ENCODE peak calls at places on chromosomes 12 and 14, in eight cellular contexts. A, W, K, Z, R, B, E and H are unnamed samples. For H3K4me1, the result is how much of the 10 kb centered on the place peaks cover.

GRCh38 chr14:63249112-63249511 is 44.9 kb downstream of the RHOJ start:
- DNase-seq in A (no peak), W (no peak), K (no peak), Z (no peak), R (peak), B (no peak), E (peak), H (no peak)

GRCh38 chr12:130765186-130765659 is 49.1 kb upstream of the RIMBP2 start:
- DNase-seq in A (no peak), W (no peak), K (no peak), Z (no peak), R (peak), B (no peak), E (peak), H (no peak)

GRCh38 chr12:49345840-49346658 is 639 bp upstream of the DNAJC22 start:
- DNase-seq in A (peak), W (no peak), K (no peak), Z (peak), R (no peak), B (no peak), E (no peak), H (no peak)

GRCh38 chr14:50924848-50925247 is 19.4 kb downstream of the PYGL start:
- DNase-seq in A (no peak), W (no peak), K (no peak), Z (no peak), R (no peak), B (no peak), E (no peak), H (no peak)

GRCh38 chr12:111410229-111411186 is 4.8 kb downstream of the SH2B3 start:
- DNase-seq in A (no peak), W (no peak), K (no peak), Z (peak), R (no peak), B (no peak), E (peak), H (peak)

GRCh38 chr12:53049582-53050318 is at the start of gene TNS2:
- DNase-seq in A (peak), W (peak), K (no peak), Z (peak), R (no peak), B (no peak), E (peak), H (peak)

GRCh38 chr14:65783576-65783975 is 371.0 kb downstream of the FUT8 start:
- DNase-seq in A (no peak), W (no peak), K (no peak), Z (no peak), R (peak), B (no peak), E (peak), H (no peak)

GRCh38 chr14:63852271-63852816 is 460 bp upstream of the SYNE2 start:
- DNase-seq in A (peak), W (no peak), K (no peak), Z (peak), R (peak), B (no peak), E (peak), H (no peak)

GRCh38 chr12:442235-442884 is 17.4 kb upstream of the B4GALNT3 start:
- DNase-seq in A (peak), W (no peak), K (peak), Z (peak), R (no peak), B (no peak), E (peak), H (no peak)

GRCh38 chr14:92340938-92341337 is 18.0 kb downstream of the SLC24A4 start:
- DNase-seq in A (no peak), W (no peak), K (no peak), Z (no peak), R (no peak), B (no peak), E (no peak), H (no peak)

GRCh38 chr14:103020271-103020910 is 37.0 kb downstream of the CDC42BPB start:
- DNase-seq in A (no peak), W (peak), K (no peak), Z (no peak), R (no peak), B (no peak), E (no peak), H (no peak)

GRCh38 chr14:81565441-81566290 is 32.0 kb upstream of the SEL1L start:
- DNase-seq in A (peak), W (no peak), K (no peak), Z (no peak), R (no peak), B (no peak), E (no peak), H (no peak)

GRCh38 chr12:70609739-70610491 is 27.3 kb downstream of the PTPRB start:
- DNase-seq in A (peak), W (no peak), K (no peak), Z (peak), R (no peak), B (no peak), E (peak), H (peak)

GRCh38 chr12:12892670-12893290 is 1.4 kb downstream of the GPRC5A start:
- DNase-seq in A (no peak), W (no peak), K (no peak), Z (no peak), R (no peak), B (peak), E (no peak), H (no peak)

GRCh38 chr12:12891646-12892355 is 439 bp downstream of the GPRC5A start:
- DNase-seq in A (no peak), W (no peak), K (no peak), Z (no peak), R (no peak), B (peak), E (no peak), H (no peak)

GRCh38 chr12:12889701-12890100 is 1.7 kb upstream of the GPRC5A start:
- DNase-seq in A (no peak), W (no peak), K (no peak), Z (no peak), R (no peak), B (peak), E (no peak), H (no peak)

GRCh38 chr12:12890492-12890814 is 909 bp upstream of the GPRC5A start:
- DNase-seq in A (no peak), W (no peak), K (no peak), Z (peak), R (no peak), B (no peak), E (no peak), H (no peak)

GRCh38 chr12:12890815-12891645 is at the start of gene GPRC5A:
- DNase-seq in A (peak), W (peak), K (peak), Z (peak), R (peak), B (peak), E (peak), H (peak)
- TF ChIP-seq CTCF in A (no peak), W (peak), K (no peak), Z (peak), R (peak), B (no peak), E (peak), H (no peak)

GRCh38 chr12:119302334-119303132 is 32.0 kb upstream of the CCDC60 start:
- DNase-seq in A (no peak), W (no peak), K (no peak), Z (peak), R (no peak), B (no peak), E (no peak), H (no peak)
- H3K4me1 ChIP-seq in A (under half), W (under half), K (under half), Z (under half), R (under half), B (under half), E (under half), H (under half)

GRCh38 chr14:61561657-61562276 is 133.5 kb upstream of the HIF1A start:
- DNase-seq in A (peak), W (peak), K (no peak), Z (peak), R (peak), B (peak), E (peak), H (peak)

GRCh38 chr14:61559641-61560201 is 135.6 kb upstream of the HIF1A start:
- DNase-seq in A (no peak), W (no peak), K (no peak), Z (peak), R (no peak), B (no peak), E (no peak), H (no peak)

GRCh38 chr14:61560323-61560722 is 135.0 kb upstream of the HIF1A start:
- DNase-seq in A (no peak), W (no peak), K (no peak), Z (no peak), R (no peak), B (no peak), E (no peak), H (no peak)

GRCh38 chr14:61562321-61563161 is 132.8 kb upstream of the HIF1A start:
- DNase-seq in A (peak), W (no peak), K (no peak), Z (no peak), R (peak), B (peak), E (peak), H (no peak)

DNA sequence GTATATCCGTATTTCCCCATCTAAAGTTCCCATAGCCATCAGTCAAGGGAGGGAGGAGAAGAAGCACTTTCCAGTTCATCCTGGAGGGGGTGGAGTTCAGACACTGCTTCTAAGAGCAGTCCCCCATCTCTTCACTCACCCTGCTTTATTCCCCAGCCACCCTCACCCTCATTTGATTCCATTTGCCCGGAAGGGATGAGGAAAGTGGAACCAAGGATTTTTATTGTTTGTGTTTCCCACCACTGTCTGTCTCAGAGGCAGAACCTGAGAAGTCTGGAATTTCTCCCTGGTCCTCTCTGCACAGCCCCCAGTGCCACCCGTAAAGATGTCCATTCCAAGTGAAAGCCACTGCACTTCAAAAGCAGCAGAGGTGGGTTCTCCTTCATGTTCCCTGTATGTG is 134.2 kb upstream of the HIF1A start:
- DNase-seq in A (no peak), W (no peak), K (no peak), Z (peak), R (peak), B (peak), E (peak), H (no peak)
- TF ChIP-seq CTCF in A (no peak), W (no peak), K (no peak), Z (peak), R (no peak), B (peak), E (peak), H (no peak)

DNA sequence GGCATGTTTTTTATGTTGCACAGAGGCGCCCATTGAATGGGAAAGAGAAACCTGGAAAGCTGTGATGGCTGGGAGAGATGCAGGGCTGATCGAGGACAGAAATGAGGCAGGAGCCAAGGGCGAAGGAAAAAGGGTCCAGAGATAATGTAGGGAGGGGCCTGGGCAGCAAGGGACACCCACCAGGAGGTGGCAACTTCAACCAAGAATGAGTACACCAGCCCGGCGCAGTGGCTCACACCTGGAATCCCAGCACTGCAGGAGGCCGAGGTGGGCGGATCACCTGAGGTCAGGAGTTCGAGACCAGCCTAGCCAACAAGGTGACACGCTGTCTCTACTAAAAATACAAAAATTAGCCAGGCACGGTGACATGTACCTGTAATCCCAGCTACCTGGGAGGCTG is 4.0 kb downstream of the SSH1 start:
- DNase-seq in A (no peak), W (no peak), K (no peak), Z (no peak), R (no peak), B (no peak), E (no peak), H (no peak)
- H3K4me1 ChIP-seq in A (under half), W (under half), K (under half), Z (under half), R (under half), B (under half), E (under half), H (half or more)

GRCh38 chr12:15904378-15904920 is 6.7 kb upstream of the DERA start:
- DNase-seq in A (no peak), W (no peak), K (no peak), Z (no peak), R (no peak), B (no peak), E (no peak), H (no peak)

GRCh38 chr12:15897433-15897832 is 13.7 kb upstream of the DERA start:
- DNase-seq in A (no peak), W (no peak), K (no peak), Z (no peak), R (no peak), B (no peak), E (no peak), H (no peak)

DNA sequence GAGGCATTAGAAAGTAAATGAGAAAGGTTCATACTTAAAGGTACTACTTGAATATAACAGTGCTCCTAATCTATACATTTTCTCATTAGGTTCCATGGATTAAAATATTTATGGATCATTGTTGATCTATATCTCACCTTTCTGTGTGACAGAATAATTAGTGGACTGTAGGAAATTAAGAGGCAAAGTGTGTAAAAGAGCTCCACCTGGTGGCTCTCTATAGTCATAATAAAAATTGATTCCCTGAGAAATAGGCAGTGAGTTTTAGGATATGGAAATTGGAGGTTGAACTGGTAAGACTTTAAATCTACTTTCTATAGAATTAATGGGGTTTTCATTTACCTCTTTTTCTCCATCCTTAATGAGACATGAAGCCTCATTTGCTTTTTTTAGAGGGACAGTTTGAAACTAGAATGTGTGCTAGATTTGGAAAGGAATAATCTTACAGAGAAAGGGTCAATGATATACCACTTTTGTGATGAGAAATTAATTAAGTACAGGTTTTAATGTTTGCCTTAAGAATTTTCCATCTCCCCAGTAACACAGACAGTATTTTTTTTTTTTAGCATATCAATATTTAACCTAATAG is 11.8 kb upstream of the DERA start:
- DNase-seq in A (no peak), W (no peak), K (no peak), Z (no peak), R (no peak), B (peak), E (no peak), H (no peak)
- TF ChIP-seq CTCF in A (peak), W (no peak), K (peak), Z (peak), R (peak), B (peak), E (peak), H (peak)

GRCh38 chr12:26937443-26937862 is 328 bp downstream of the INTS13 start:
- DNase-seq in A (no peak), W (no peak), K (no peak), Z (no peak), R (no peak), B (no peak), E (no peak), H (no peak)

GRCh38 chr12:26939192-26939832 is 1.0 kb downstream of the FGFR1OP2 start:
- DNase-seq in A (no peak), W (no peak), K (no peak), Z (no peak), R (no peak), B (no peak), E (peak), H (no peak)

GRCh38 chr12:26939953-26940352 is 1.7 kb downstream of the FGFR1OP2 start:
- DNase-seq in A (no peak), W (no peak), K (no peak), Z (no peak), R (no peak), B (no peak), E (no peak), H (no peak)

GRCh38 chr12:26937863-26938659 is at the start of the genes FGFR1OP2 and INTS13:
- DNase-seq in A (peak), W (peak), K (peak), Z (peak), R (peak), B (peak), E (peak), H (peak)

GRCh38 chr12:26938660-26939185 is 453 bp downstream of the FGFR1OP2 start:
- DNase-seq in A (no peak), W (no peak), K (no peak), Z (no peak), R (no peak), B (peak), E (no peak), H (no peak)
- H3K4me1 ChIP-seq in A (under half), W (under half), K (half or more), Z (under half), R (under half), B (under half), E (under half), H (half or more)

DNA sequence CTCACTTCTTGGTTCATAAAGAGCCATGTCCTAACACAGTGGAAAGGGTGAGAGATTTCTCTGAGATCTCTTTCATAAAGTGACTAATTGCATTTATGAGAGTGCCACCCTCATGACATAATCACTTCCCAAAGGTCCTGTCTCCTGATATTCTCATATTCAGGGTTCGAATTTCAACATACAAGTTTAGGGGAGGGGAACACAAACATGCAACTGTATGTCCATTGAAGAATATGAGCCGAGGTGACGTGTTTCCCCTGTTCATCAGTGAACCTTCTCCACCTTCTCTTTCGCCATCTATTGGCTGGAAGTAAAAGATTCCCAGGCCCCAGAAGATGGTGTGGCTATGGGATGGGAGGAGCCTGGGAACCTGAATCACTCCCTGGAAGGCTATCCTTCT is 354.2 kb upstream of the ATP2B1 start:
- DNase-seq in A (no peak), W (no peak), K (no peak), Z (no peak), R (no peak), B (no peak), E (no peak), H (no peak)
- TF ChIP-seq CTCF in A (no peak), W (no peak), K (no peak), Z (no peak), R (no peak), B (no peak), E (no peak), H (no peak)

GRCh38 chr12:77469614-77470333 is 360.9 kb upstream of the NAV3 start:
- DNase-seq in A (no peak), W (no peak), K (no peak), Z (no peak), R (no peak), B (no peak), E (no peak), H (no peak)
- H3K4me1 ChIP-seq in A (under half), W (under half), K (under half), Z (under half), R (under half), B (under half), E (under half), H (under half)

GRCh38 chr12:40963761-40964160 is 224.4 kb upstream of the PDZRN4 start:
- DNase-seq in A (no peak), W (no peak), K (no peak), Z (no peak), R (no peak), B (no peak), E (no peak), H (no peak)
- TF ChIP-seq CTCF in A (no peak), W (no peak), K (no peak), Z (no peak), R (no peak), B (no peak), E (no peak), H (no peak)